ENCODE peak calls at places on chromosomes 12 and 14, in ten cellular contexts. Y, P, E, Z, L, D, W, H, U and I are unnamed samples.

GRCh38 chr12:81212996-81213696 is 135.3 kb downstream of the ACSS3 start:
- DNase-seq in L (no peak), D (no peak), U (no peak), Z (no peak), W (no peak), P (no peak), Y (no peak), H (no peak), E (no peak), I (no peak)

GRCh38 chr14:100557658-100558057 is 29.6 kb downstream of the BEGAIN start:
- DNase-seq in L (peak), H (no peak), D (no peak), U (peak), Y (no peak), P (no peak), E (no peak), Z (peak), W (no peak), I (no peak)

GRCh38 chr12:131092911-131093901 is 139.5 kb downstream of the ADGRD1 start:
- DNase-seq in D (no peak), L (peak), Y (peak), U (peak), E (no peak), Z (peak), H (no peak), W (no peak), P (peak), I (peak)

GRCh38 chr14:65080954-65081747 is 21.2 kb downstream of the MAX start:
- DNase-seq in Z (no peak), D (no peak), U (no peak), H (no peak), Y (no peak), W (no peak), L (no peak), P (no peak), E (no peak), I (no peak)

GRCh38 chr12:115791331-115791730 is 486.2 kb downstream of the MED13L start:
- DNase-seq in P (peak), U (no peak), H (no peak), L (no peak), Y (no peak), D (no peak), W (no peak), Z (no peak), E (no peak), I (no peak)

GRCh38 chr12:108589028-108589839 is 8.7 kb downstream of the TMEM119 start:
- DNase-seq in P (peak), L (no peak), Z (no peak), E (peak), H (no peak), D (no peak), U (no peak), Y (no peak), W (no peak), I (no peak)

GRCh38 chr12:86711716-86712115 is 455.5 kb upstream of the MGAT4C start:
- DNase-seq in H (no peak), Y (no peak), P (no peak), E (no peak), U (no peak), D (no peak), L (no peak), W (no peak), Z (no peak), I (no peak)

GRCh38 chr14:77059276-77059934 is 30.9 kb upstream of the IRF2BPL start:
- DNase-seq in Y (no peak), W (no peak), E (peak), D (no peak), H (no peak), L (peak), Z (peak), P (no peak), U (peak), I (peak)

GRCh38 chr12:118603610-118604361 is 227.4 kb downstream of the SUDS3 start:
- DNase-seq in E (no peak), D (no peak), H (no peak), W (no peak), L (no peak), P (no peak), U (no peak), Y (no peak), Z (no peak), I (no peak)

GRCh38 chr12:102063066-102063465 is 1.3 kb upstream of the WASHC3 start:
- DNase-seq in L (no peak), Z (peak), W (no peak), P (no peak), E (no peak), U (peak), Y (no peak), H (no peak), D (no peak), I (no peak)

GRCh38 chr12:91460457-91460856 is 277.8 kb upstream of the DCN start:
- DNase-seq in E (no peak), L (no peak), W (no peak), H (no peak), Z (no peak), U (no peak), P (no peak), Y (no peak), D (no peak), I (no peak)

GRCh38 chr12:30201301-30202160 is 417.8 kb upstream of the TMTC1 start:
- DNase-seq in Y (no peak), Z (no peak), E (no peak), W (no peak), D (no peak), U (no peak), P (no peak), L (no peak), H (no peak), I (no peak)

GRCh38 chr12:55935742-55936151 is 4.8 kb downstream of the DGKA start:
- DNase-seq in U (no peak), D (no peak), P (peak), L (no peak), Y (no peak), E (no peak), H (no peak), Z (no peak), W (no peak), I (no peak)

GRCh38 chr12:97386133-97386581 is 76.4 kb upstream of the RMST start:
- DNase-seq in Z (no peak), U (no peak), L (peak), H (no peak), E (no peak), Y (no peak), D (no peak), P (no peak), W (no peak), I (no peak)

GRCh38 chr12:119178544-119179334 is at the start of gene HSPB8:
- DNase-seq in D (no peak), U (peak), Z (peak), Y (no peak), H (no peak), L (peak), P (peak), E (peak), W (no peak), I (no peak)

GRCh38 chr14:66070542-66071319 is 415.4 kb upstream of the CCDC196 start:
- DNase-seq in P (no peak), H (peak), Y (peak), W (peak), E (no peak), D (peak), U (peak), Z (peak), L (peak), I (peak)

GRCh38 chr14:22556021-22556989 is 32.7 kb downstream of the DAD1 start:
- DNase-seq in H (peak), L (peak), E (no peak), P (peak), Z (peak), Y (peak), U (peak), D (peak), W (peak), I (peak)

GRCh38 chr14:81192594-81192993 is 28.2 kb downstream of the GTF2A1 start:
- DNase-seq in E (no peak), Z (no peak), L (no peak), P (no peak), W (no peak), Y (no peak), H (no peak), U (no peak), D (no peak), I (no peak)

GRCh38 chr12:118107026-118107425 is 3.2 kb upstream of the VSIG10 start:
- DNase-seq in W (no peak), H (no peak), Z (no peak), U (no peak), Y (no peak), D (no peak), P (no peak), L (no peak), E (no peak), I (no peak)

GRCh38 chr12:123571343-123571813 is 13.0 kb upstream of the TMED2 start:
- DNase-seq in L (peak), P (peak), W (no peak), Y (no peak), H (no peak), Z (peak), U (peak), E (peak), D (no peak), I (no peak)

GRCh38 chr12:92943482-92944250 is 14.6 kb upstream of the EEA1 start:
- DNase-seq in E (no peak), W (no peak), U (peak), Z (peak), P (no peak), H (no peak), L (no peak), Y (no peak), D (no peak), I (peak)

GRCh38 chr12:17866802-17867201 is 223.2 kb downstream of the RERGL start:
- DNase-seq in D (no peak), Y (no peak), L (no peak), U (no peak), E (no peak), Z (no peak), P (no peak), W (no peak), H (no peak), I (no peak)

GRCh38 chr14:26896447-26896846 is 298.6 kb upstream of the NOVA1 start:
- DNase-seq in D (no peak), L (peak), Z (peak), U (no peak), H (no peak), P (no peak), E (peak), W (no peak), Y (no peak), I (no peak)

GRCh38 chr14:32934891-32935633 is 3.6 kb upstream of the NPAS3 start:
- DNase-seq in Y (peak), Z (no peak), P (no peak), H (no peak), D (no peak), L (peak), U (no peak), W (no peak), E (no peak), I (no peak)

GRCh38 chr14:99575043-99576023 is 28.7 kb downstream of the CCDC85C start:
- DNase-seq in E (no peak), U (peak), P (no peak), H (no peak), W (no peak), D (no peak), Z (peak), Y (no peak), L (peak), I (no peak)

GRCh38 chr14:85533821-85534271 is 3.9 kb downstream of the FLRT2 start:
- DNase-seq in D (no peak), P (peak), E (no peak), H (no peak), W (no peak), Z (no peak), U (no peak), Y (no peak), L (peak), I (no peak)

GRCh38 chr14:50001999-50002925 is 109.4 kb downstream of the ARF6 start:
- DNase-seq in H (peak), D (no peak), Z (no peak), W (peak), L (peak), P (no peak), Y (peak), U (no peak), E (no peak), I (peak)

GRCh38 chr14:63644741-63645140 is 3.1 kb upstream of the WDR89 start:
- DNase-seq in L (no peak), P (no peak), W (no peak), H (no peak), E (no peak), Y (no peak), D (no peak), U (no peak), Z (no peak), I (no peak)